ENCODE peak calls at places on chromosome 3, in seven cellular contexts. C is sigmoid colon, K is GM12878, H is breast epithelium, V is IMR-90, G is transverse colon, W is A549. B is an unnamed sample.

GRCh38 chr3:146133436-146133835 is 27.5 kb downstream of the PLOD2 start:
- DNase-seq in G (no peak), H (no peak), V (peak; percentile 16), W (no peak), K (no peak), C (no peak), B (no peak)

GRCh38 chr3:87354399-87354798 is 78.0 kb upstream of the POU1F1 start:
- DNase-seq in W (no peak), H (no peak), G (no peak), C (no peak), K (no peak), V (no peak), B (no peak)

GRCh38 chr3:141576744-141577052 is 89.9 kb downstream of the RASA2 start:
- DNase-seq in W (no peak), V (no peak), G (no peak), C (no peak), H (no peak), K (no peak), B (no peak)

GRCh38 chr3:128761392-128761791 is 35.4 kb downstream of the RAB7A start:
- DNase-seq in W (no peak), K (no peak), H (no peak), C (no peak), V (no peak), G (no peak), B (no peak)

GRCh38 chr3:177459397-177459796 is 262.1 kb upstream of the TBL1XR1 start:
- DNase-seq in G (no peak), H (no peak), C (no peak), V (peak; percentile 74), K (no peak), W (no peak), B (no peak)

GRCh38 chr3:124858275-124858674 is 28.9 kb downstream of the ITGB5 start:
- DNase-seq in V (peak; percentile 54), K (no peak), H (no peak), W (no peak), G (no peak), C (no peak), B (no peak)

GRCh38 chr3:59957150-59957549 is 907.3 kb upstream of the CFAP20DC start:
- DNase-seq in V (no peak), G (no peak), C (no peak), K (no peak), W (no peak), H (no peak), B (no peak)

GRCh38 chr3:133369041-133369440 is 30.8 kb upstream of the BFSP2 start:
- DNase-seq in H (no peak), V (no peak), K (no peak), G (no peak), W (no peak), C (no peak), B (no peak)

GRCh38 chr3:103169289-103169688 is 734.5 kb downstream of the ZPLD1 start:
- DNase-seq in C (no peak), H (no peak), W (no peak), G (no peak), K (no peak), V (no peak), B (no peak)

GRCh38 chr3:94185753-94186152 is 122.9 kb downstream of the NSUN3 start:
- DNase-seq in H (no peak), G (no peak), K (no peak), C (no peak), W (no peak), V (no peak), B (no peak)

GRCh38 chr3:194336601-194337355 is 14.3 kb downstream of the CPN2 start:
- DNase-seq in W (no peak), V (no peak), G (no peak), H (no peak), C (no peak), K (no peak), B (no peak)

GRCh38 chr3:135908225-135908624 is 57.3 kb upstream of the PPP2R3A start:
- DNase-seq in G (no peak), H (no peak), W (no peak), K (no peak), V (peak; percentile 33), C (no peak), B (no peak)

GRCh38 chr3:71218508-71218907 is 365.0 kb downstream of the FOXP1 start:
- DNase-seq in G (no peak), C (no peak), H (no peak), W (no peak), V (no peak), K (no peak), B (no peak)

GRCh38 chr3:73418636-73419035 is 206.1 kb downstream of the PDZRN3 start:
- DNase-seq in K (no peak), W (no peak), V (no peak), G (no peak), C (no peak), H (no peak), B (no peak)

GRCh38 chr3:32239638-32240550 is 1.4 kb downstream of the CMTM8 start:
- DNase-seq in V (no peak), G (peak; percentile 18), C (no peak), W (peak; percentile 79), H (no peak), K (no peak), B (peak; percentile 35)

GRCh38 chr3:195129644-195130492 is 141.1 kb downstream of the XXYLT1 start:
- DNase-seq in W (no peak), G (no peak), V (peak; percentile 75), H (no peak), K (peak; percentile 99), C (no peak), B (no peak)

GRCh38 chr3:72008226-72008996 is 223.5 kb upstream of the PROK2 start:
- DNase-seq in C (no peak), H (no peak), V (peak; percentile 41), G (no peak), K (no peak), W (no peak), B (no peak)

GRCh38 chr3:187567741-187568140 is 102.5 kb downstream of the SST start:
- DNase-seq in V (peak; percentile 57), W (no peak), H (no peak), G (no peak), K (no peak), C (no peak), B (no peak)

GRCh38 chr3:171824076-171824475 is 13.8 kb upstream of the PLD1 start:
- DNase-seq in V (no peak), C (no peak), K (no peak), G (no peak), W (no peak), H (no peak), B (no peak)

GRCh38 chr3:66083961-66084270 is 45.2 kb upstream of the MAGI1 start:
- DNase-seq in C (no peak), W (no peak), H (no peak), K (no peak), V (no peak), G (no peak), B (no peak)

GRCh38 chr3:179743913-179744312 is 91.1 kb downstream of the USP13 start:
- DNase-seq in V (no peak), H (no peak), G (no peak), C (no peak), K (no peak), W (no peak), B (no peak)

GRCh38 chr3:128549283-128550112 is 56.5 kb upstream of the GATA2 start:
- DNase-seq in H (peak; percentile 7), W (no peak), V (peak; percentile 76), C (no peak), G (no peak), K (no peak), B (no peak)

GRCh38 chr3:11690863-11691833 is 47.4 kb upstream of the VGLL4 start:
- DNase-seq in K (no peak), C (no peak), H (no peak), G (no peak), W (no peak), V (peak; percentile 50), B (no peak)

GRCh38 chr3:173135059-173135458 is 6.0 kb downstream of the SPATA16 start:
- DNase-seq in K (no peak), W (no peak), C (no peak), G (no peak), V (no peak), H (no peak), B (no peak)

GRCh38 chr3:195096053-195096452 is 174.9 kb downstream of the XXYLT1 start:
- DNase-seq in V (no peak), W (no peak), K (no peak), G (no peak), C (no peak), H (no peak), B (no peak)

DNA sequence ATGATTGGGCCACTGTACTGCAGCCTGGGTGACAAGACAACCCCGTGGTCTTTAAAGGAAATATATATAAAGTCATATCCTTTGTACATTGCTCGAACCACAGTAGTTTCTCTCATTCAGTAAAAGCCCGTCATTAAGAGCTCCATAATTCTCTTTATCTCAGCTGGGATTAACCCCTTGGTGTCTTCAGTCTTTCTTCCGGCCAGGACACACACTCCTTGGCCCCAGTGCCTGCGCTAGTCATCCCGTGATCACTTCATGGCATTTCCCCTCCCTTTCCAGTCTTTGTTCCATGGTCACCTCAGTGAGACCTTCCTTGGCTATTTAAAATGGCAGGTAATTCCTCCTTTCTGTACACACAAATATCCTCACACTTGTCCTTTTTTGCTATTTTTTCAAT is 3.3 kb downstream of the RPL35A start:
- DNase-seq in K (no peak), G (no peak), W (no peak), H (no peak), V (no peak), C (no peak), B (no peak)
- TF ChIP-seq POLR2A in K (no peak), G (no peak), W (no peak), H (no peak), V (no peak), C (no peak), B (no peak)

GRCh38 chr3:163541629-163542028 is 1536.7 kb downstream of the SI start:
- DNase-seq in H (no peak), K (no peak), G (no peak), W (no peak), C (no peak), V (no peak), B (no peak)
- TF ChIP-seq POLR2A in H (no peak), K (no peak), G (no peak), W (no peak), C (no peak), V (no peak), B (no peak)

GRCh38 chr3:134485620-134486576 is at the start of the genes ANAPC13 and CEP63:
- DNase-seq in C (peak; percentile 98), K (peak; percentile 96), W (peak; percentile 87), V (peak; percentile 99), G (peak; percentile 95), H (peak; percentile 92), B (peak; percentile 79)
- TF ChIP-seq POLR2A in C (peak; percentile 35), K (peak; percentile 89), W (peak; percentile 47), V (peak; percentile 82), G (peak; percentile 72), H (peak; percentile 29), B (peak; percentile 58)

DNA sequence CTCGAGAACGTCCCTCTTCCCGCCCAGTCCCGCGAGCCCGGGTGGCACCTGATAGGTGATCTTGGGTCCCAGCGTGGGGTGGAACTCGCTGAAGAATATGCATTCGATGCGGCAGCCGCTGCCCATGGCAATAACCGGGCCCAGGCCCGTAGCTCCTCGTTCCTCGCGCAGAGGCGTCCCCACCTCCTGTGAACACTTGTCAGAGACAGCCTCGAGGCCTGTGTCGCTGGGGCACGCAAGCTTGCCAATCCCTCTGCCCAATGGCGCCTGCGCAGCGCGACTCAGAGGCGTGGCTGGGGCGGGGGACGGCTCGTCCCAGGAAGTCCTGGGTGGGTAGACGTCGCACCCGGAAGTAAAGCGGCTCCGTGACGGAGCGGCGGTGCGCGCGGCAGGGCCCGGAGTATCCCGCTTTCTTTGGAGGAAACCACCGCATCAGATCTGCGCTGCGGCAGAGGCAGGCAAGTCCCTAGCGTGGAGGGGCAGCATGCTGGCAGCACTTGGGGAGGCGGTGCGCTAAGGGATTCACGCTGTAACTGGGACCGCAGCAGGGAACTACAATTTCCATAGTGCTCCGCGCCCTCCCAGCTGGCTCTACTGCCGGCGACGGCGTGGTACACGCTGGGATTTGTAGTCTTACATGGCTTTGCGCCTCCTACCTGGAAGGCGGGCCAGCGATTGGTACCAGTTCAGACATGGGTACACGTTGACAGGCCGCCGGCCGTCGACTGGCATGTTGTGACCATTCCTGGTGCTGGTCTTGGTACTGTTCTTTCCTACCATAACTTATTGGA is at the start of the genes CYB561D2 and NPRL2:
- DNase-seq in W (peak; percentile 92), C (peak; percentile 98), G (peak; percentile 99), H (peak; percentile 97), K (peak; percentile 89), V (peak; percentile 90), B (peak; percentile 98)
- TF ChIP-seq POLR2A in W (peak; percentile 68), C (peak; percentile 10), G (peak; percentile 93), H (peak; percentile 54), K (peak; percentile 96), V (no peak), B (peak; percentile 95)

B was measured in GM12891.